ENCODE peak calls at places on chromosomes 6 and 20, in nine cellular contexts. D is activated B cell treated with CpG ODN at 0.5 μM for 24 hours, C is mucosa of descending colon, B is fibroblast of the aortic adventitia, Q is RWPE1, R is Peyer's patch, Z is endothelial cell, I is AG04450, V is PC-3. L is an unnamed sample.

GRCh38 chr6:44456070-44456965 is 68.8 kb downstream of the CDC5L start:
- DNase-seq in D (no peak), I (no peak), Z (peak; percentile 51), Q (peak; percentile 75), R (peak; percentile 32), B (peak; percentile 69), V (peak; percentile 73), C (peak; percentile 49), L (peak; percentile 70)

GRCh38 chr6:90895299-90896164 is 308.7 kb upstream of the MAP3K7 start:
- DNase-seq in Z (no peak), V (no peak), C (no peak), B (no peak), D (no peak), I (no peak), R (no peak), Q (no peak), L (no peak)

GRCh38 chr20:25863536-25864325 is 167.1 kb upstream of the ZNF337 start:
- DNase-seq in C (no peak), R (no peak), D (no peak), B (no peak), I (no peak), Z (no peak), Q (no peak), V (peak; percentile 34), L (no peak)

GRCh38 chr6:80520195-80520594 is 413.7 kb downstream of the BCKDHB start:
- DNase-seq in D (no peak), Z (no peak), Q (no peak), R (no peak), C (no peak), B (peak; percentile 87), I (peak; percentile 3), V (peak; percentile 56), L (no peak)

GRCh38 chr6:89291256-89291819 is 23.8 kb downstream of the GABRR2 start:
- DNase-seq in I (no peak), R (no peak), D (no peak), Z (no peak), C (no peak), Q (no peak), V (no peak), B (no peak), L (no peak)

GRCh38 chr20:24097506-24098245 is 109.1 kb upstream of the GGTLC1 start:
- DNase-seq in D (no peak), Z (no peak), I (no peak), Q (no peak), V (peak; percentile 81), C (no peak), B (no peak), R (no peak), L (no peak)

GRCh38 chr6:31131595-31131994 is 7.3 kb downstream of the PSORS1C2 start:
- DNase-seq in R (no peak), V (no peak), Z (no peak), D (no peak), B (no peak), C (no peak), I (no peak), Q (no peak), L (no peak)

GRCh38 chr6:24901698-24902328 is 33.9 kb downstream of the RIPOR2 start:
- DNase-seq in R (no peak), Z (no peak), V (no peak), Q (no peak), I (no peak), D (no peak), B (no peak), C (no peak), L (no peak)

GRCh38 chr6:39301606-39302005 is 12.6 kb downstream of the KCNK17 start:
- DNase-seq in I (no peak), V (peak; percentile 14), Z (peak; percentile 39), R (no peak), B (no peak), D (no peak), Q (no peak), C (no peak), L (no peak)

GRCh38 chr6:41063884-41064285 is 8.3 kb downstream of the OARD1 start:
- DNase-seq in B (no peak), C (no peak), Q (no peak), Z (no peak), D (no peak), R (no peak), V (no peak), I (no peak), L (no peak)

GRCh38 chr6:13303668-13304017 is 24.7 kb downstream of the TBC1D7 start:
- DNase-seq in B (peak; percentile 80), D (no peak), R (peak; percentile 74), I (peak; percentile 52), Z (no peak), Q (no peak), C (peak; percentile 79), V (no peak), L (no peak)

GRCh38 chr6:149500085-149500484 is 15.3 kb upstream of the ZC3H12D start:
- DNase-seq in D (no peak), Z (no peak), R (no peak), I (no peak), B (no peak), Q (no peak), C (no peak), V (no peak), L (no peak)

GRCh38 chr6:52524921-52525320 is 51.9 kb downstream of the TRAM2 start:
- DNase-seq in R (no peak), V (no peak), I (no peak), B (no peak), Q (no peak), C (no peak), Z (no peak), D (no peak), L (no peak)

GRCh38 chr6:1244941-1245340 is 67.0 kb upstream of the FOXQ1 start:
- DNase-seq in I (no peak), Z (no peak), D (no peak), V (no peak), R (no peak), B (no peak), Q (no peak), C (no peak), L (no peak)

GRCh38 chr6:110217255-110217654 is 37.0 kb downstream of the CDC40 start:
- DNase-seq in Z (no peak), V (no peak), R (no peak), Q (peak; percentile 1), C (no peak), D (no peak), B (no peak), I (peak; percentile 3), L (no peak)

GRCh38 chr20:10134176-10134575 is 84.5 kb upstream of the SNAP25 start:
- DNase-seq in R (no peak), D (no peak), I (no peak), Z (no peak), Q (no peak), C (no peak), V (no peak), B (no peak), L (no peak)

GRCh38 chr6:3076320-3076719 is 8.0 kb downstream of the RIPK1 start:
- DNase-seq in Q (no peak), Z (no peak), V (no peak), I (no peak), B (no peak), D (no peak), C (no peak), R (no peak), L (no peak)

GRCh38 chr20:23396961-23397620 is 24.2 kb downstream of the NAPB start:
- DNase-seq in D (no peak), B (peak; percentile 14), Q (no peak), Z (no peak), I (no peak), C (no peak), R (no peak), V (no peak), L (no peak)

DNA sequence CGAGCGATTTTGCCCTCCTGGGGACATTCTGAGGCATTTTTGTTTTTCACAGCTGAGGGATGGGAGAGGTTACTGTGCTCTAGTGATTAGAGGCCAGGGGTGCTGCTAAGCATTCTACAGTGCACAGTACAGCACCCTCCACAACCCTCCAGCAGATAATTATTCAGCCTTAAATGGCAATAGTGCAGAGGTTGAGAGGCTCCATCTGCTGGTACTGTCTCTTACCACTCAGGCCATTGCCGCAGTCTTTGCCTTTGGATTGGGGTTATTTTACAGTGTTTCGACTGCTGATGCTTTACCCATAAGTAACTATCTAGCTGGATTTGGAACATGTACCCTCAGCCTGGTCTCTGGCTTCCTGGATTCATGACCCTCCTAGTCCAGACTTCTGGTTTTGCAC is 705.3 kb downstream of the KIF16B start:
- DNase-seq in I (no peak), V (peak; percentile 44), B (no peak), Z (no peak), D (no peak), R (no peak), C (no peak), Q (no peak), L (no peak)
- TF ChIP-seq CTCF in I (no peak), V (peak; percentile 58), B (no peak), Z (no peak), D (no peak), R (no peak), C (no peak), Q (no peak), L (no peak)

GRCh38 chr6:118410001-118410400 is 138.1 kb upstream of the PLN start:
- DNase-seq in V (no peak), I (no peak), B (no peak), R (no peak), Q (no peak), C (no peak), Z (no peak), D (no peak), L (no peak)

GRCh38 chr6:118403036-118403435 is 145.1 kb upstream of the PLN start:
- DNase-seq in I (no peak), B (no peak), Q (no peak), V (no peak), D (no peak), R (no peak), C (no peak), Z (no peak), L (no peak)

GRCh38 chr6:118408863-118409262 is 139.2 kb upstream of the PLN start:
- DNase-seq in Z (no peak), C (no peak), Q (no peak), V (no peak), B (no peak), D (no peak), I (no peak), R (no peak), L (no peak)
- TF ChIP-seq CTCF in Z (no peak), C (no peak), Q (no peak), V (no peak), B (no peak), D (no peak), I (no peak), R (no peak), L (no peak)

GRCh38 chr20:47535088-47535487 is 33.4 kb downstream of the NCOA3 start:
- DNase-seq in B (no peak), C (no peak), I (no peak), Z (peak; percentile 29), Q (no peak), R (no peak), D (no peak), V (no peak), L (no peak)
- TF ChIP-seq CTCF in B (no peak), C (no peak), I (peak; percentile 22), Z (no peak), Q (no peak), R (no peak), D (no peak), V (peak; percentile 52), L (no peak)

DNA sequence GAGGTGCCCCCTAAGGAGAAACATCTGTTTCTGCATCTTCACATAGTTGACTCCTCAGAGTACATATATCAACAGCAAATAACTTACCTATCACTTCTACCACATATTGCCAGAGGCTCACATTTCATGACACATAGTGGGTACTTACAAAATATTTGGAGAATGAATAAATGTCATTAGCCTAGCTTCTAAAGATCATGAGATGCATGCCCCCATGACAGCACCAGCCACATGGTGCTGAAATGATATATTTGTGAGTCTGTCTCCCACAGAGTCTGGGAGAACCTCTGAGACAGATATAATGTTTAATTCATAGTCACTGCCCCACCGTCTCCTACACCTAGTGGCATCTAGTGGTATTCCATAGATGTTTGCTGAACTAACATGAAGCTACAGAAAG is 555.6 kb downstream of the KIF16B start:
- DNase-seq in R (no peak), D (no peak), B (no peak), Z (no peak), C (no peak), V (peak; percentile 59), I (no peak), Q (no peak), L (no peak)
- TF ChIP-seq CTCF in R (no peak), D (no peak), B (no peak), Z (no peak), C (no peak), V (peak; percentile 43), I (no peak), Q (no peak), L (no peak)